ENCODE peak calls at places on chromosomes 13 and 19, in nine cellular contexts. One of them, this sample, is unnamed.

GRCh38 chr19:32875428-32875827 is 5.9 kb upstream of the SLC7A9 start:
- DNase-seq in spleen: peak
- DNase-seq in stomach: no peak
- DNase-seq in ovary: no peak
- DNase-seq in upper lobe of left lung: no peak
- DNase-seq in cardiac muscle cell: no peak
- DNase-seq in DND-41: no peak
- DNase-seq in A673: no peak
- DNase-seq in dorsolateral prefrontal cortex: no peak
- DNase-seq in this sample: no peak

GRCh38 chr13:23995283-23996073 is 98.2 kb upstream of the C1QTNF9B start:
- DNase-seq in spleen: no peak
- DNase-seq in ovary: no peak
- DNase-seq in upper lobe of left lung: no peak
- DNase-seq in dorsolateral prefrontal cortex: no peak
- DNase-seq in cardiac muscle cell: no peak
- DNase-seq in DND-41: no peak
- DNase-seq in A673: no peak
- DNase-seq in stomach: no peak
- DNase-seq in this sample: peak

GRCh38 chr19:33681081-33681680 is 59.4 kb downstream of the CHST8 start:
- DNase-seq in spleen: peak
- DNase-seq in stomach: no peak
- DNase-seq in ovary: no peak
- DNase-seq in cardiac muscle cell: no peak
- DNase-seq in upper lobe of left lung: no peak
- DNase-seq in A673: no peak
- DNase-seq in DND-41: no peak
- DNase-seq in dorsolateral prefrontal cortex: peak
- DNase-seq in this sample: no peak

GRCh38 chr13:110756268-110756667 is 42.8 kb downstream of the ING1 start:
- DNase-seq in upper lobe of left lung: no peak
- DNase-seq in cardiac muscle cell: peak
- DNase-seq in ovary: no peak
- DNase-seq in dorsolateral prefrontal cortex: no peak
- DNase-seq in A673: no peak
- DNase-seq in DND-41: no peak
- DNase-seq in stomach: no peak
- DNase-seq in spleen: no peak
- DNase-seq in this sample: no peak

GRCh38 chr19:47663435-47663910 is 49.7 kb upstream of the EHD2 start:
- DNase-seq in cardiac muscle cell: peak
- DNase-seq in stomach: no peak
- DNase-seq in dorsolateral prefrontal cortex: no peak
- DNase-seq in DND-41: no peak
- DNase-seq in A673: no peak
- DNase-seq in upper lobe of left lung: no peak
- DNase-seq in ovary: no peak
- DNase-seq in spleen: no peak
- DNase-seq in this sample: no peak

GRCh38 chr19:48837081-48837524 is 812 bp upstream of the HSD17B14 start:
- DNase-seq in spleen: peak
- DNase-seq in upper lobe of left lung: peak
- DNase-seq in cardiac muscle cell: peak
- DNase-seq in A673: peak
- DNase-seq in stomach: peak
- DNase-seq in dorsolateral prefrontal cortex: peak
- DNase-seq in ovary: peak
- DNase-seq in DND-41: peak
- DNase-seq in this sample: peak

GRCh38 chr19:34824686-34825085 is 51.7 kb upstream of the ZNF599 start:
- DNase-seq in upper lobe of left lung: no peak
- DNase-seq in DND-41: no peak
- DNase-seq in A673: no peak
- DNase-seq in stomach: no peak
- DNase-seq in cardiac muscle cell: no peak
- DNase-seq in spleen: no peak
- DNase-seq in dorsolateral prefrontal cortex: no peak
- DNase-seq in ovary: no peak
- DNase-seq in this sample: no peak

GRCh38 chr19:30741539-30741938 is 369.4 kb downstream of the ZNF536 start:
- DNase-seq in dorsolateral prefrontal cortex: no peak
- DNase-seq in spleen: no peak
- DNase-seq in cardiac muscle cell: no peak
- DNase-seq in upper lobe of left lung: no peak
- DNase-seq in DND-41: no peak
- DNase-seq in A673: no peak
- DNase-seq in ovary: no peak
- DNase-seq in stomach: no peak
- DNase-seq in this sample: no peak

GRCh38 chr19:40756502-40757110 is 5.6 kb downstream of the SNRPA start:
- DNase-seq in spleen: no peak
- DNase-seq in dorsolateral prefrontal cortex: no peak
- DNase-seq in A673: no peak
- DNase-seq in cardiac muscle cell: no peak
- DNase-seq in ovary: no peak
- DNase-seq in upper lobe of left lung: no peak
- DNase-seq in stomach: no peak
- DNase-seq in DND-41: no peak
- DNase-seq in this sample: no peak

GRCh38 chr19:5145521-5146511 is 176.9 kb downstream of the KDM4B start:
- DNase-seq in dorsolateral prefrontal cortex: peak
- DNase-seq in stomach: no peak
- DNase-seq in spleen: peak
- DNase-seq in cardiac muscle cell: no peak
- DNase-seq in upper lobe of left lung: no peak
- DNase-seq in ovary: peak
- DNase-seq in DND-41: no peak
- DNase-seq in A673: no peak
- DNase-seq in this sample: no peak

GRCh38 chr19:34253711-34254551 is 423 bp upstream of the GARRE1 start:
- DNase-seq in cardiac muscle cell: no peak
- DNase-seq in upper lobe of left lung: peak
- DNase-seq in spleen: peak
- DNase-seq in dorsolateral prefrontal cortex: peak
- DNase-seq in ovary: peak
- DNase-seq in DND-41: peak
- DNase-seq in A673: no peak
- DNase-seq in stomach: no peak
- DNase-seq in this sample: peak

GRCh38 chr13:111383591-111384440 is 63.4 kb downstream of the TEX29 start:
- DNase-seq in upper lobe of left lung: peak
- DNase-seq in cardiac muscle cell: no peak
- DNase-seq in A673: no peak
- DNase-seq in ovary: no peak
- DNase-seq in spleen: peak
- DNase-seq in DND-41: no peak
- DNase-seq in dorsolateral prefrontal cortex: no peak
- DNase-seq in stomach: peak
- DNase-seq in this sample: no peak

GRCh38 chr13:35906636-35907035 is 224.5 kb downstream of the DCLK1 start:
- DNase-seq in A673: no peak
- DNase-seq in stomach: no peak
- DNase-seq in DND-41: no peak
- DNase-seq in upper lobe of left lung: no peak
- DNase-seq in dorsolateral prefrontal cortex: no peak
- DNase-seq in cardiac muscle cell: no peak
- DNase-seq in spleen: no peak
- DNase-seq in ovary: no peak
- DNase-seq in this sample: no peak

GRCh38 chr19:56671613-56671994 is at the start of gene ZNF835:
- DNase-seq in stomach: peak
- DNase-seq in A673: peak
- DNase-seq in dorsolateral prefrontal cortex: peak
- DNase-seq in upper lobe of left lung: peak
- DNase-seq in cardiac muscle cell: peak
- DNase-seq in DND-41: no peak
- DNase-seq in spleen: peak
- DNase-seq in ovary: peak
- DNase-seq in this sample: peak
- TF ChIP-seq CTCF in stomach: no peak
- TF ChIP-seq CTCF in A673: no peak
- TF ChIP-seq CTCF in dorsolateral prefrontal cortex: peak
- TF ChIP-seq CTCF in upper lobe of left lung: peak
- TF ChIP-seq CTCF in cardiac muscle cell: no peak
- TF ChIP-seq CTCF in DND-41: no peak
- TF ChIP-seq CTCF in spleen: no peak
- TF ChIP-seq CTCF in ovary: no peak
- TF ChIP-seq CTCF in this sample: no peak

GRCh38 chr19:44643605-44644390 is at the start of gene PVR:
- DNase-seq in ovary: peak
- DNase-seq in stomach: peak
- DNase-seq in dorsolateral prefrontal cortex: peak
- DNase-seq in upper lobe of left lung: peak
- DNase-seq in DND-41: no peak
- DNase-seq in spleen: peak
- DNase-seq in A673: peak
- DNase-seq in cardiac muscle cell: peak
- DNase-seq in this sample: peak
- H3K27ac ChIP-seq in ovary: peak
- H3K27ac ChIP-seq in stomach: peak
- H3K27ac ChIP-seq in dorsolateral prefrontal cortex: peak
- H3K27ac ChIP-seq in upper lobe of left lung: peak
- H3K27ac ChIP-seq in DND-41: no peak
- H3K27ac ChIP-seq in spleen: peak
- H3K27ac ChIP-seq in A673: peak
- H3K27ac ChIP-seq in cardiac muscle cell: peak
- H3K27ac ChIP-seq in this sample: peak

DNA sequence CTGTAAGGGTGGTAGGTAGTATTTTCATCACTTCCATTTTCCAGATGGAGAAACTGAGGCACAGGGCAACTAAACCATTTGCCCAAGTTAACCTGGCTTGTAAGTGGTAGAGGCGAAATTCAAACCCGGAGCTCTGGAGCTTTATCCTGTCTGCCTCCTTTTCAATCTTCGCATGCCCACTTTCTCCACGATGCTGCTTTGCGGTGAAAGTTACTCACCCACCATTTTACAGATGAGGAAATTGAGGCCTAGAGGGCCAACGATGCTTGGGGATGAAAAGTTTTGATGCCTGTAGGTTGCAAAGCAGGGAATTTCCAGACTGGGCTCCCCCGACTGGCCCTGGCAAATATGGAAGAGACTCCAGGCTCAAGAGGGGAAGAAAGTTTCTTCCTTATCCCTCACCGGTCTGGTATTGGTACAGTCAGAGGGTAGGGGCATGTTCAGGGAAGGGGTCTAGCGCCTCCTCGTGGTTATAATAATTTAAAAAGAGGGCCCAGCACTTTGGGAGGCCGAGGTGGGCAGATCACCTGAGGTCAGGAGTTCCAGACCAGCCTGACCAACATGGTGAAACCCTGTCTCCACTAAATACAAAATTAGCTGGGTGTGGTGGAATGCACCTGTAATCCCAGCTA is 1.9 kb upstream of the SH2D3A start:
- DNase-seq in spleen: no peak
- DNase-seq in A673: no peak
- DNase-seq in stomach: no peak
- DNase-seq in ovary: no peak
- DNase-seq in dorsolateral prefrontal cortex: no peak
- DNase-seq in upper lobe of left lung: no peak
- DNase-seq in cardiac muscle cell: peak
- DNase-seq in DND-41: no peak
- DNase-seq in this sample: no peak
- TF ChIP-seq CTCF in spleen: peak
- TF ChIP-seq CTCF in A673: peak
- TF ChIP-seq CTCF in stomach: no peak
- TF ChIP-seq CTCF in ovary: no peak
- TF ChIP-seq CTCF in dorsolateral prefrontal cortex: peak
- TF ChIP-seq CTCF in upper lobe of left lung: peak
- TF ChIP-seq CTCF in cardiac muscle cell: peak
- TF ChIP-seq CTCF in DND-41: no peak
- TF ChIP-seq CTCF in this sample: peak

DNA sequence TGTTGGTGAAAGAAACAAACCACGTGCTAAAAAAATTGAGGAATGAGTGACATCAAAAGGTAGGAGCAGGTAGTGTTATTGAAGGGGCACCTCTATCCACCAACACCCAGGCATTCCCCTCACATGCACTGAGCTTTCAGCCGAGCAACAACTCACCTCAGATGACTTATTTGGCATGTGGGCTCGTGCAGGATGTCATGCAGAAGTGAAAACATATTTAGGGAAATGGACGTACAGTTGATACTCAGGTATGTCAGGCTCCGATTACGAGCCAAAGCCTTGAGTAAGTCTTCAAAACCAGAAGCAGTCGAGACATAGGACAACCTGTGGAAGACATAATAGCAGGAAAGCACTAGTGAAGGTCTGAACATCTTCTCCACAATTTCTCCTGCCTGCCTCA is 30.4 kb downstream of the NLRP11 start:
- DNase-seq in upper lobe of left lung: no peak
- DNase-seq in A673: no peak
- DNase-seq in DND-41: no peak
- DNase-seq in ovary: no peak
- DNase-seq in stomach: no peak
- DNase-seq in cardiac muscle cell: no peak
- DNase-seq in spleen: no peak
- DNase-seq in dorsolateral prefrontal cortex: no peak
- DNase-seq in this sample: no peak
- H3K27ac ChIP-seq in upper lobe of left lung: no peak
- H3K27ac ChIP-seq in A673: no peak
- H3K27ac ChIP-seq in DND-41: no peak
- H3K27ac ChIP-seq in ovary: no peak
- H3K27ac ChIP-seq in stomach: no peak
- H3K27ac ChIP-seq in cardiac muscle cell: no peak
- H3K27ac ChIP-seq in spleen: no peak
- H3K27ac ChIP-seq in dorsolateral prefrontal cortex: no peak
- H3K27ac ChIP-seq in this sample: no peak

GRCh38 chr19:55640043-55640576 is 692 bp upstream of the ZNF580 start:
- DNase-seq in ovary: peak
- DNase-seq in dorsolateral prefrontal cortex: no peak
- DNase-seq in stomach: peak
- DNase-seq in DND-41: no peak
- DNase-seq in cardiac muscle cell: peak
- DNase-seq in spleen: peak
- DNase-seq in A673: peak
- DNase-seq in upper lobe of left lung: peak
- DNase-seq in this sample: peak
- TF ChIP-seq CTCF in ovary: peak
- TF ChIP-seq CTCF in dorsolateral prefrontal cortex: peak
- TF ChIP-seq CTCF in stomach: peak
- TF ChIP-seq CTCF in DND-41: no peak
- TF ChIP-seq CTCF in cardiac muscle cell: peak
- TF ChIP-seq CTCF in spleen: peak
- TF ChIP-seq CTCF in A673: peak
- TF ChIP-seq CTCF in upper lobe of left lung: peak
- TF ChIP-seq CTCF in this sample: peak

DNA sequence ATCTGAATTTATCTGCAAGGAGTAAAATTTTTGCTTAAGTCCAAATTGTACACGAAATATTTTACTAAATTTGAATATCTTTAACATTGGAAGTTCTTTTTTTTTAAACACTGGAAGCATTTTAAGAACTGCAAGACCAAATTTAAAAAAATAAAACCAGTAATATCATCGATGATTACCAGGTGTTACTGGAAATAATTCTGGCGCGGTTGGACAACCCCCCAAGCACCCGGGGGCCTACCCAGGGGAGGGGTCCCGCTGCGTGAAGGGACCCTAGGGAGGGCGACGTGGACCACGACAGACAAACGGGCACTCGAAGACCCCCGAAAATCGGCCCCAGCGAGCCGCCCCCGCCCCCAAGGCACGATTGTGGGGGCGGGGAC is 12.6 kb upstream of the JSRP1 start:
- DNase-seq in stomach: no peak
- DNase-seq in upper lobe of left lung: no peak
- DNase-seq in A673: no peak
- DNase-seq in ovary: no peak
- DNase-seq in DND-41: no peak
- DNase-seq in spleen: no peak
- DNase-seq in cardiac muscle cell: no peak
- DNase-seq in dorsolateral prefrontal cortex: no peak
- DNase-seq in this sample: no peak
- H3K27ac ChIP-seq in stomach: peak
- H3K27ac ChIP-seq in upper lobe of left lung: peak
- H3K27ac ChIP-seq in A673: peak
- H3K27ac ChIP-seq in ovary: peak
- H3K27ac ChIP-seq in DND-41: peak
- H3K27ac ChIP-seq in spleen: peak
- H3K27ac ChIP-seq in cardiac muscle cell: no peak
- H3K27ac ChIP-seq in dorsolateral prefrontal cortex: no peak
- H3K27ac ChIP-seq in this sample: peak

This sample was measured in heart right ventricle.